ENCODE peak calls at places on chromosomes 6 and 20, in seven cellular contexts. D is HCT116, W is endothelial cell of umbilical vein, K is neural progenitor cell, I is fibroblast of lung, C is PC-3, B is A673. U is an unnamed sample.

GRCh38 chr20:598133-598881 is 11.8 kb downstream of the TCF15 start:
- DNase-seq in D (no peak), W (no peak), K (no peak), I (no peak), C (no peak), B (no peak), U (no peak)

GRCh38 chr6:149271348-149272340 is 45.9 kb upstream of the TAB2 start:
- DNase-seq in D (no peak), W (no peak), K (no peak), I (no peak), C (no peak), B (no peak), U (no peak)

GRCh38 chr6:142942805-142943227 is 2.2 kb downstream of the HIVEP2 start:
- DNase-seq in D (no peak), W (peak; percentile 63), K (no peak), I (peak; percentile 65), C (peak; percentile 75), B (peak; percentile 26), U (peak; percentile 43)

GRCh38 chr6:89035252-89036106 is 45.1 kb upstream of the PNRC1 start:
- DNase-seq in D (no peak), W (peak; percentile 25), K (no peak), I (peak; percentile 100), C (peak; percentile 62), B (peak; percentile 77), U (no peak)

GRCh38 chr20:52972190-52972937 is at the start of gene TSHZ2:
- DNase-seq in D (no peak), W (no peak), K (peak; percentile 72), I (peak; percentile 73), C (no peak), B (peak; percentile 77), U (peak; percentile 11)

GRCh38 chr20:47747663-47748031 is 37.6 kb downstream of the SULF2 start:
- DNase-seq in D (no peak), W (no peak), K (no peak), I (no peak), C (no peak), B (no peak), U (no peak)

GRCh38 chr6:33161354-33162320 is 30.6 kb downstream of the COL11A2 start:
- DNase-seq in D (peak; percentile 18), W (peak; percentile 63), K (peak; percentile 80), I (peak; percentile 49), C (peak; percentile 75), B (peak; percentile 81), U (peak; percentile 65)

GRCh38 chr6:30227763-30228487 is 14.7 kb upstream of the TRIM26 start:
- DNase-seq in D (no peak), W (no peak), K (no peak), I (no peak), C (no peak), B (no peak), U (no peak)

GRCh38 chr6:4313044-4313686 is 177.8 kb upstream of the ECI2 start:
- DNase-seq in D (peak; percentile 49), W (peak; percentile 95), K (peak; percentile 54), I (peak; percentile 88), C (peak; percentile 98), B (peak; percentile 80), U (no peak)

DNA sequence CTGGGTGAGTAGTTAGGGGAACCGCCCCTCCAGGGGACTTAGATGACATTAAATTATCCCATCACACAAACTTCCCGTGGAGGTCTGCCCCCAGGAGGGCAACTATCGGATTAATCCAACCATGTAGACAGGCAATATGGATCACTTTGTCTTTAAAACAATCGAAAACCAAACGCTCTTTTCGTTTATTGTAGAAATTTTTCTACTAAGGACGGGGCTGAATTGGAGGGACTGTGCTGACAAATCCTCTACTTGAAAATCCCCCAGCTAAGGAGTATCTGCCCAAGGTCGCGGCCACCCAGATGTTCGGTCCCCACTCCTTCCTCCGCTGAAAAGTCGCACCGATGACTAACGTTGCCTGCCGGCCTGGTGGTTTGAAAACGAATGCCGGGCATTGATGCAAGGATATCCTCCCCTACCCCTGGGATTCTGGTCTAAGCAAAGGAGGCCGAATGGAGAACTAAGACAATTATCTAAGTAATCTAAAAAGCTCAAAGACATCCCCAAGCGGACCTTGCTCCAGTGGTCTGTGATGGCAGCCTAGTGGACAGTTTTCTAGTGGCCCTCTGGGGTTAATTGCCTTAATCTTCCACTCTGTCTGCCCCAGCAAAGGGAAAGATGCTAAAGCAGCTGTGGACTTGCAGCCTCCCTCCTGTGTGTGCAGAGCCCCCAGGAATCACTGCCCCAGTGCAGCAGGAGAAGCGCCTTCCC is 3.7 kb upstream of the FOXC1 start:
- DNase-seq in D (no peak), W (no peak), K (peak; percentile 56), I (peak; percentile 23), C (no peak), B (no peak), U (no peak)
- TF ChIP-seq EZH2 in D (no peak), W (no peak), K (peak; percentile 55), I (peak; percentile 53), C (no peak), B (no peak), U (no peak)

DNA sequence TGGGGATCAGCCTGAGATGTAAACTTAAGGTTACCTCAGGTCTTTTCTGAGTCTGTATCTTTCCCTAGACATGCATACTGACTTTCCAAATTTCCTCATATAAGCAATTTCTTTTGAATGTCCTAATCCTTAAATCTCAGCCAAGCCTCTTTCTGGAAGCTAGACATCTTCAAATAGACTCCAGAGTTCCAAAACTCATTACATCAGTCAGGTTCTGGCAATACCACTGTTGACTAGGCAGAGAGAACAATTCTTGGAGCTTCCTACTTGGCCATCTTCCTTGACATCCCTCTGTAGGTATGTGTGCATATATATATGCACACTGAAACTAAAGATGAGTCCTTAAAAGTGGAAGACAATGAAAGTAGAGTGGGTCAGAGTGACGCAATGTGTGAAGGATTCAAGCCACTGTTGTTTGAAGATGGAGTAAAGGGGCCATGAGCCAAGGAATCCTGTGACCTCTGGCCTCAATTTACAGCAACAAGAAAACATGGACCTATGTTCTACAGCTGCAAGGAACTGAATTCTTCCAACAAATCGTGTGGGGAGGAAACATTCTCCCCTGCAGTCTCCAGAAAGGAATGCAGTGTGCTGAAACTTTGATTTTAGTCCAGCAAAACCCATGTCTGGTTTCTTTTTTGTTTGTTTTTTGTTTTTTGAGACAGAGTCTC is 18.7 kb upstream of the DUSP22 start:
- DNase-seq in D (no peak), W (no peak), K (no peak), I (no peak), C (no peak), B (no peak), U (no peak)
- H3K9me3 ChIP-seq in D (no peaks in the 10 kb centered on the region), W (no peaks in the 10 kb centered on the region), K (no peaks in the 10 kb centered on the region), I (no peaks in the 10 kb centered on the region), C (no peaks in the 10 kb centered on the region), B (peaks cover 12% of the 10 kb centered on the region), U (no peaks in the 10 kb centered on the region)

GRCh38 chr6:49775043-49775442 is 12.0 kb downstream of the PGK2 start:
- DNase-seq in D (no peak), W (no peak), K (no peak), I (no peak), C (no peak), B (peak; percentile 6), U (no peak)

GRCh38 chr6:49766762-49767161 is 20.3 kb downstream of the PGK2 start:
- DNase-seq in D (no peak), W (no peak), K (no peak), I (no peak), C (no peak), B (no peak), U (no peak)

GRCh38 chr6:49776444-49776843 is 10.6 kb downstream of the PGK2 start:
- DNase-seq in D (no peak), W (no peak), K (no peak), I (no peak), C (no peak), B (no peak), U (no peak)

DNA sequence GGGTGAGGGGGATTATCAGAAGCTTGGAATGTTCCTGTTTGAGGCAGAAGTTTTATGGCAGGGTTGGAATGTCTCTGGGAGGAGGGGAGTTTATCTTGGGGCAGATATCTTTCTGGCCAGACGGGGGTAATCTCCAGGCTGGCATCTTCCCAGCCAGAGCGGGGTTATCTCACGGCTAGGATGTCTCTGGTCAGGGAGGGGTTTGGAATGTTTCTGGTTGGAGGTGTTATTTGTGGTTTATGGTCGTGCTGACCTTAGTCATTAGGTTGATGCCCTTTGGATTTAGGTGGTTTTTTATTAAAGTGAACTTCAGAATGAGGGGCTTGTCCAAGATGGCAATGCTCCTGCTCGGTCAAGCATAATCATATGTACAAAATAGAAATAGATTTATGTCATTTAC is 14.8 kb downstream of the PGK2 start:
- DNase-seq in D (no peak), W (no peak), K (no peak), I (no peak), C (no peak), B (no peak), U (no peak)
- TF ChIP-seq EZH2 in D (no peak), W (no peak), K (no peak), I (no peak), C (no peak), B (no peak), U (no peak)

DNA sequence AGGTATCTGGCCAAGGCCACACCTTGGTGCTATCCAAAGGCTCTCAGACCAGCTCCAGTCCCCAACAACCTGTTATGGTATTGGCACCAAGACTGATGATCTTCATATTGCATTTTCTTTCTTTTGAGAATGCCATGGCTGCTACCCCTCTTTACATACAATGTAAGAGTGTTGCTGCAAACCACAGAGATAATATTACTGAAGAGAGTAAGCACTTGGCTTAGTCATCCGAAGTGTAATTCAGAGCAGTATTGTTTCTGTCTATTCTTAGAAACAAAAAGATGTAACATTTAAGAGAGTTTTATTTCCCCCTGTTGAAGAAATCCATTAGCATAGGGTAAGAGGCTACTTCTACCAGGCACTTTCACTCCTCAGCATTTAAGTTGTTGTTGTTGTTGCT is 212.5 kb downstream of the C6orf118 start:
- DNase-seq in D (no peak), W (no peak), K (no peak), I (no peak), C (no peak), B (no peak), U (no peak)
- H3K9me3 ChIP-seq in D (no peaks in the 10 kb centered on the region), W (peaks cover 5% of the 10 kb centered on the region), K (no peaks in the 10 kb centered on the region), I (no peaks in the 10 kb centered on the region), C (no peaks in the 10 kb centered on the region), B (no peaks in the 10 kb centered on the region), U (no peaks in the 10 kb centered on the region)

U was measured in MM.1S.